ENCODE peak calls at places on chromosomes 13 and 19, in eight cellular contexts. One of them, this sample, is unnamed. For H3K27me3, the result is how much of the 10 kb centered on the place peaks cover.

GRCh38 chr13:28540612-28541011 is 45.7 kb upstream of the FLT1 start:
- DNase-seq in colonic mucosa: no peak
- DNase-seq in A673: no peak
- DNase-seq in thoracic aorta: no peak
- DNase-seq in cardiac muscle cell: peak
- DNase-seq in CD4-positive, CD25-positive, alpha-beta regulatory T cell: no peak
- DNase-seq in mammary epithelial cell: peak
- DNase-seq in keratinocyte: no peak
- DNase-seq in this sample: peak

GRCh38 chr19:33398361-33399060 is 25.0 kb downstream of the CEBPG start:
- DNase-seq in thoracic aorta: no peak
- DNase-seq in colonic mucosa: no peak
- DNase-seq in A673: no peak
- DNase-seq in keratinocyte: no peak
- DNase-seq in cardiac muscle cell: no peak
- DNase-seq in CD4-positive, CD25-positive, alpha-beta regulatory T cell: no peak
- DNase-seq in mammary epithelial cell: no peak
- DNase-seq in this sample: peak

GRCh38 chr19:5152767-5153532 is 184.0 kb downstream of the KDM4B start:
- DNase-seq in colonic mucosa: no peak
- DNase-seq in CD4-positive, CD25-positive, alpha-beta regulatory T cell: no peak
- DNase-seq in keratinocyte: no peak
- DNase-seq in cardiac muscle cell: no peak
- DNase-seq in A673: no peak
- DNase-seq in mammary epithelial cell: no peak
- DNase-seq in thoracic aorta: no peak
- DNase-seq in this sample: peak

GRCh38 chr13:40789275-40790231 is at the start of gene SLC25A15:
- DNase-seq in mammary epithelial cell: peak
- DNase-seq in CD4-positive, CD25-positive, alpha-beta regulatory T cell: peak
- DNase-seq in keratinocyte: no peak
- DNase-seq in cardiac muscle cell: peak
- DNase-seq in colonic mucosa: peak
- DNase-seq in A673: peak
- DNase-seq in thoracic aorta: no peak
- DNase-seq in this sample: peak

GRCh38 chr19:14248578-14249011 is 42.6 kb upstream of the ADGRL1 start:
- DNase-seq in cardiac muscle cell: peak
- DNase-seq in CD4-positive, CD25-positive, alpha-beta regulatory T cell: no peak
- DNase-seq in keratinocyte: no peak
- DNase-seq in colonic mucosa: peak
- DNase-seq in mammary epithelial cell: no peak
- DNase-seq in thoracic aorta: no peak
- DNase-seq in A673: peak
- DNase-seq in this sample: peak

GRCh38 chr13:114067381-114067885 is 65.0 kb downstream of the RASA3 start:
- DNase-seq in A673: no peak
- DNase-seq in thoracic aorta: no peak
- DNase-seq in keratinocyte: no peak
- DNase-seq in cardiac muscle cell: peak
- DNase-seq in mammary epithelial cell: peak
- DNase-seq in colonic mucosa: no peak
- DNase-seq in CD4-positive, CD25-positive, alpha-beta regulatory T cell: no peak
- DNase-seq in this sample: no peak

GRCh38 chr13:76948139-76948538 is at the start of gene ACOD1:
- DNase-seq in mammary epithelial cell: no peak
- DNase-seq in A673: no peak
- DNase-seq in keratinocyte: no peak
- DNase-seq in thoracic aorta: no peak
- DNase-seq in cardiac muscle cell: no peak
- DNase-seq in CD4-positive, CD25-positive, alpha-beta regulatory T cell: no peak
- DNase-seq in colonic mucosa: no peak
- DNase-seq in this sample: no peak

GRCh38 chr13:43425234-43425633 is 361.5 kb downstream of the ENOX1 start:
- DNase-seq in cardiac muscle cell: no peak
- DNase-seq in keratinocyte: no peak
- DNase-seq in thoracic aorta: no peak
- DNase-seq in mammary epithelial cell: no peak
- DNase-seq in A673: no peak
- DNase-seq in colonic mucosa: no peak
- DNase-seq in CD4-positive, CD25-positive, alpha-beta regulatory T cell: no peak
- DNase-seq in this sample: peak

GRCh38 chr13:92303428-92303827 is 905.0 kb downstream of the GPC5 start:
- DNase-seq in colonic mucosa: no peak
- DNase-seq in thoracic aorta: no peak
- DNase-seq in cardiac muscle cell: peak
- DNase-seq in mammary epithelial cell: no peak
- DNase-seq in CD4-positive, CD25-positive, alpha-beta regulatory T cell: no peak
- DNase-seq in A673: no peak
- DNase-seq in keratinocyte: no peak
- DNase-seq in this sample: no peak

GRCh38 chr13:114149774-114150740 is 17.6 kb upstream of the RASA3 start:
- DNase-seq in A673: no peak
- DNase-seq in CD4-positive, CD25-positive, alpha-beta regulatory T cell: no peak
- DNase-seq in colonic mucosa: no peak
- DNase-seq in mammary epithelial cell: no peak
- DNase-seq in cardiac muscle cell: no peak
- DNase-seq in thoracic aorta: no peak
- DNase-seq in keratinocyte: no peak
- DNase-seq in this sample: peak

GRCh38 chr13:42354246-42355117 is 82.5 kb downstream of the AKAP11 start:
- DNase-seq in thoracic aorta: no peak
- DNase-seq in keratinocyte: no peak
- DNase-seq in mammary epithelial cell: peak
- DNase-seq in cardiac muscle cell: peak
- DNase-seq in A673: peak
- DNase-seq in CD4-positive, CD25-positive, alpha-beta regulatory T cell: no peak
- DNase-seq in colonic mucosa: no peak
- DNase-seq in this sample: no peak

GRCh38 chr19:29845576-29846176 is 33.9 kb downstream of the CCNE1 start:
- DNase-seq in CD4-positive, CD25-positive, alpha-beta regulatory T cell: peak
- DNase-seq in colonic mucosa: peak
- DNase-seq in A673: peak
- DNase-seq in mammary epithelial cell: peak
- DNase-seq in cardiac muscle cell: peak
- DNase-seq in thoracic aorta: no peak
- DNase-seq in keratinocyte: no peak
- DNase-seq in this sample: peak

GRCh38 chr19:58581227-58582141 is 8.3 kb upstream of the MZF1 start:
- DNase-seq in A673: peak
- DNase-seq in thoracic aorta: peak
- DNase-seq in mammary epithelial cell: peak
- DNase-seq in keratinocyte: no peak
- DNase-seq in CD4-positive, CD25-positive, alpha-beta regulatory T cell: peak
- DNase-seq in cardiac muscle cell: peak
- DNase-seq in colonic mucosa: peak
- DNase-seq in this sample: peak

GRCh38 chr19:49415810-49416200 is 7.4 kb downstream of the PTH2 start:
- DNase-seq in CD4-positive, CD25-positive, alpha-beta regulatory T cell: no peak
- DNase-seq in A673: no peak
- DNase-seq in cardiac muscle cell: no peak
- DNase-seq in colonic mucosa: no peak
- DNase-seq in keratinocyte: no peak
- DNase-seq in mammary epithelial cell: no peak
- DNase-seq in thoracic aorta: no peak
- DNase-seq in this sample: no peak
- H3K4me3 ChIP-seq in CD4-positive, CD25-positive, alpha-beta regulatory T cell: no peak
- H3K4me3 ChIP-seq in A673: no peak
- H3K4me3 ChIP-seq in cardiac muscle cell: no peak
- H3K4me3 ChIP-seq in colonic mucosa: no peak
- H3K4me3 ChIP-seq in keratinocyte: no peak
- H3K4me3 ChIP-seq in mammary epithelial cell: no peak
- H3K4me3 ChIP-seq in thoracic aorta: no peak
- H3K4me3 ChIP-seq in this sample: no peak

GRCh38 chr19:50486823-50487515 is 10.3 kb upstream of the GARIN5A start:
- DNase-seq in CD4-positive, CD25-positive, alpha-beta regulatory T cell: no peak
- DNase-seq in A673: peak
- DNase-seq in cardiac muscle cell: peak
- DNase-seq in mammary epithelial cell: no peak
- DNase-seq in colonic mucosa: peak
- DNase-seq in keratinocyte: peak
- DNase-seq in thoracic aorta: no peak
- DNase-seq in this sample: peak
- H3K27me3 ChIP-seq in CD4-positive, CD25-positive, alpha-beta regulatory T cell: under half
- H3K27me3 ChIP-seq in A673: under half
- H3K27me3 ChIP-seq in cardiac muscle cell: under half
- H3K27me3 ChIP-seq in mammary epithelial cell: under half
- H3K27me3 ChIP-seq in colonic mucosa: under half
- H3K27me3 ChIP-seq in keratinocyte: under half
- H3K27me3 ChIP-seq in thoracic aorta: under half
- H3K27me3 ChIP-seq in this sample: under half

GRCh38 chr13:25179810-25180437 is 7.8 kb upstream of the AMER2 start:
- DNase-seq in thoracic aorta: no peak
- DNase-seq in CD4-positive, CD25-positive, alpha-beta regulatory T cell: no peak
- DNase-seq in keratinocyte: no peak
- DNase-seq in colonic mucosa: no peak
- DNase-seq in A673: no peak
- DNase-seq in mammary epithelial cell: no peak
- DNase-seq in cardiac muscle cell: peak
- DNase-seq in this sample: no peak

GRCh38 chr13:25179011-25179410 is 6.9 kb upstream of the AMER2 start:
- DNase-seq in cardiac muscle cell: no peak
- DNase-seq in keratinocyte: no peak
- DNase-seq in colonic mucosa: no peak
- DNase-seq in CD4-positive, CD25-positive, alpha-beta regulatory T cell: no peak
- DNase-seq in A673: no peak
- DNase-seq in thoracic aorta: no peak
- DNase-seq in mammary epithelial cell: no peak
- DNase-seq in this sample: no peak

GRCh38 chr13:25180450-25180794 is 8.3 kb upstream of the AMER2 start:
- DNase-seq in A673: no peak
- DNase-seq in cardiac muscle cell: no peak
- DNase-seq in colonic mucosa: no peak
- DNase-seq in thoracic aorta: no peak
- DNase-seq in CD4-positive, CD25-positive, alpha-beta regulatory T cell: no peak
- DNase-seq in keratinocyte: no peak
- DNase-seq in mammary epithelial cell: no peak
- DNase-seq in this sample: no peak

GRCh38 chr13:25180795-25181537 is 8.9 kb upstream of the AMER2 start:
- DNase-seq in cardiac muscle cell: no peak
- DNase-seq in A673: peak
- DNase-seq in CD4-positive, CD25-positive, alpha-beta regulatory T cell: no peak
- DNase-seq in keratinocyte: no peak
- DNase-seq in colonic mucosa: no peak
- DNase-seq in mammary epithelial cell: no peak
- DNase-seq in thoracic aorta: no peak
- DNase-seq in this sample: no peak

DNA sequence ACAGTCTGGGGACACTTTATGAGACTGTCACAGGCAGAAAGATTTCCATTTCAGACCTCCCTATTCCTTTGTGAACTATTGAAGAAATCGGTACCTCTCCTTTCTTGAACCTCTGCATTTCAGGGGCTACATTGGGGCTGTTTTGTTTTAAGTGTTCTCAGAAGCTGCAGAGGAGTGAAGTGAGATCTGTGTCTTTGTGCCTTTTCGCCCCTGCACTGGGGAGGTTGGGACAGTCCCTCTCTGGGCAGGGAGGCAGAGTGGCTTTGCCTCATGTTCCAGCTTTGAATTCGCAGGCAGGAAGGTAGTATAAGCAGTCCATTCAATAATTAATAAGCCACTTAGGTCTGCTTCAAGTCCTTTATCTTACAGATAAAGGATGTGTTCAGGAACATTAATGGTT is 9.5 kb upstream of the AMER2 start:
- DNase-seq in CD4-positive, CD25-positive, alpha-beta regulatory T cell: no peak
- DNase-seq in keratinocyte: no peak
- DNase-seq in colonic mucosa: no peak
- DNase-seq in thoracic aorta: no peak
- DNase-seq in A673: no peak
- DNase-seq in mammary epithelial cell: no peak
- DNase-seq in cardiac muscle cell: no peak
- DNase-seq in this sample: no peak
- H3K4me3 ChIP-seq in CD4-positive, CD25-positive, alpha-beta regulatory T cell: no peak
- H3K4me3 ChIP-seq in keratinocyte: no peak
- H3K4me3 ChIP-seq in colonic mucosa: no peak
- H3K4me3 ChIP-seq in thoracic aorta: no peak
- H3K4me3 ChIP-seq in A673: no peak
- H3K4me3 ChIP-seq in mammary epithelial cell: no peak
- H3K4me3 ChIP-seq in cardiac muscle cell: no peak
- H3K4me3 ChIP-seq in this sample: no peak

GRCh38 chr13:99986751-99987150 is 5.2 kb downstream of the ZIC2 start:
- DNase-seq in A673: peak
- DNase-seq in mammary epithelial cell: no peak
- DNase-seq in thoracic aorta: no peak
- DNase-seq in cardiac muscle cell: no peak
- DNase-seq in CD4-positive, CD25-positive, alpha-beta regulatory T cell: no peak
- DNase-seq in keratinocyte: no peak
- DNase-seq in colonic mucosa: no peak
- DNase-seq in this sample: peak

GRCh38 chr13:99985243-99985874 is 3.8 kb downstream of the ZIC2 start:
- DNase-seq in mammary epithelial cell: no peak
- DNase-seq in cardiac muscle cell: no peak
- DNase-seq in keratinocyte: no peak
- DNase-seq in CD4-positive, CD25-positive, alpha-beta regulatory T cell: no peak
- DNase-seq in A673: peak
- DNase-seq in colonic mucosa: no peak
- DNase-seq in thoracic aorta: no peak
- DNase-seq in this sample: no peak

GRCh38 chr13:99985886-99986527 is 4.4 kb downstream of the ZIC2 start:
- DNase-seq in keratinocyte: no peak
- DNase-seq in thoracic aorta: no peak
- DNase-seq in CD4-positive, CD25-positive, alpha-beta regulatory T cell: no peak
- DNase-seq in mammary epithelial cell: no peak
- DNase-seq in cardiac muscle cell: no peak
- DNase-seq in colonic mucosa: no peak
- DNase-seq in A673: peak
- DNase-seq in this sample: peak

GRCh38 chr13:99988469-99989375 is 7.1 kb downstream of the ZIC2 start:
- DNase-seq in colonic mucosa: no peak
- DNase-seq in CD4-positive, CD25-positive, alpha-beta regulatory T cell: no peak
- DNase-seq in mammary epithelial cell: no peak
- DNase-seq in A673: peak
- DNase-seq in thoracic aorta: no peak
- DNase-seq in cardiac muscle cell: no peak
- DNase-seq in keratinocyte: no peak
- DNase-seq in this sample: peak

DNA sequence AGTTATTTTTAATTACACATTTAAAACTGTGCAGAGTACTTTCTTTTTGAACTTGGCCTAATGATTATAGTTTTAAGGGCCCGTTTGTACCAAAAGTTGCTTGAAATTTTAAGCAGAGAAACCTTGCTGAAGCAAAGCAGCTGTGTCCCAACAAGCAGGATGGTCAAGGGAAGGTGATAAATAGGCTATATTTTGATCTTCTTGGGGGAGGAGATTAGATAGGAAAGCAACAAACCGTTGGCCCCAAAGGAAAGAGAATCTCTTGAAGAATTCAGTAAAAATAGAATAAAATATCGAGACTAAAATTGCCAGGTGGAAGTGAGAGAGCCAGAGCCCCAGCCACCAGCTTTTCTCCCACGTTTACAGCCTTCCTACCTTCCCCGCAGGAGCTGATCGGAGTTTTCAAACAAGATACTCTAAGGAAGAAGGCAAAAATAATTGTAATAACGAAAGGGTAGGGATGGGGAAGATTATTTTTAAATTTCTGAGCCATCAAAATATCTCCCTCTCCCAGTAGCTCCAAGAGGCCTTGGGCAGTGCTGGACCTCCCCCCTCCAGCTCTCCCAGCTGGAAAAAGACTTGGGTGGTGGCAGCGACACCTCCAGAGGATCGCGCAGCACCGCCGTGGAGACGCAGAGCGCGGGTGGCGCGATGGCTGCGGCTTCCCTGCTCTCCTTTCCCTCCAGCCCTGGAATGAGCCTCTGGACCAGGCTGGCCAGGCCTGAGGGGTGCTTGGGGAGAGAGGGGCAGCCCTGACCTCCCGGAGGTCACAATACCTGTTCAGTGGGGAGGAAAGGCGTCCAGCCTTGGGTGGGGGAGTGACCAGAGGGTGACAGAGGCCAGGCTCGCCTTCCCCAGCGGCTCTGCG is 5.8 kb downstream of the ZIC2 start:
- DNase-seq in A673: peak
- DNase-seq in mammary epithelial cell: no peak
- DNase-seq in thoracic aorta: no peak
- DNase-seq in colonic mucosa: no peak
- DNase-seq in cardiac muscle cell: no peak
- DNase-seq in keratinocyte: no peak
- DNase-seq in CD4-positive, CD25-positive, alpha-beta regulatory T cell: no peak
- DNase-seq in this sample: peak
- H3K27me3 ChIP-seq in A673: under half
- H3K27me3 ChIP-seq in mammary epithelial cell: half or more
- H3K27me3 ChIP-seq in thoracic aorta: half or more
- H3K27me3 ChIP-seq in colonic mucosa: half or more
- H3K27me3 ChIP-seq in cardiac muscle cell: half or more
- H3K27me3 ChIP-seq in keratinocyte: half or more
- H3K27me3 ChIP-seq in CD4-positive, CD25-positive, alpha-beta regulatory T cell: half or more
- H3K27me3 ChIP-seq in this sample: half or more

This sample was measured in H7.